ENCODE peak calls at places on chromosomes 7 and 10, in eight cellular contexts. D is aorta; Q is neuronal stem cell; N is SK-N-MC; A is stimulated activated naive CD4-positive, alpha-beta T cell; H is NCI-H1092 treated with DMSO at 0.1 percent for 48 hours; I is mesothelial cell of epicardium; L is SW 1271. F is an unnamed sample.

GRCh38 chr7:155460926-155461613 is 3.1 kb downstream of the EN2 start:
- DNase-seq in D (peak), Q (no peak), N (no peak), A (no peak), H (no peak), I (no peak), L (no peak), F (no peak)

GRCh38 chr7:22680482-22680901 is 46.5 kb upstream of the IL6 start:
- DNase-seq in D (no peak), Q (no peak), N (no peak), A (no peak), H (no peak), I (no peak), L (no peak), F (no peak)

GRCh38 chr7:1052031-1052818 is 7.9 kb downstream of the GPR146 start:
- DNase-seq in D (no peak), Q (no peak), N (no peak), A (no peak), H (no peak), I (no peak), L (no peak), F (no peak)

GRCh38 chr10:60235001-60235400 is 154.7 kb downstream of the ANK3 start:
- DNase-seq in D (no peak), Q (no peak), N (no peak), A (no peak), H (no peak), I (no peak), L (no peak), F (no peak)

GRCh38 chr10:3494131-3494878 is 290.7 kb downstream of the KLF6 start:
- DNase-seq in D (peak), Q (no peak), N (no peak), A (no peak), H (no peak), I (no peak), L (no peak), F (no peak)

GRCh38 chr7:152924238-152924637 is 164.7 kb downstream of the ACTR3B start:
- DNase-seq in D (no peak), Q (no peak), N (no peak), A (no peak), H (no peak), I (no peak), L (no peak), F (no peak)

GRCh38 chr7:604038-604883 is 84.6 kb upstream of the PDGFA start:
- DNase-seq in D (peak), Q (no peak), N (peak), A (peak), H (no peak), I (peak), L (no peak), F (no peak)

GRCh38 chr7:80847027-80847426 is 71.8 kb downstream of the SEMA3C start:
- DNase-seq in D (no peak), Q (no peak), N (no peak), A (no peak), H (no peak), I (no peak), L (no peak), F (no peak)

GRCh38 chr7:2107386-2108085 is 125.2 kb downstream of the MAD1L1 start:
- DNase-seq in D (no peak), Q (no peak), N (no peak), A (no peak), H (no peak), I (no peak), L (no peak), F (peak)

GRCh38 chr7:65477326-65477725 is 103.7 kb downstream of the ZNF92 start:
- DNase-seq in D (no peak), Q (no peak), N (no peak), A (no peak), H (peak), I (no peak), L (no peak), F (no peak)

GRCh38 chr7:117230276-117231046 is 92.4 kb downstream of the WNT2 start:
- DNase-seq in D (no peak), Q (no peak), N (no peak), A (no peak), H (no peak), I (no peak), L (no peak), F (no peak)

GRCh38 chr10:69340695-69341094 is 62.4 kb downstream of the HK1 start:
- DNase-seq in D (no peak), Q (no peak), N (no peak), A (no peak), H (no peak), I (no peak), L (no peak), F (no peak)

GRCh38 chr10:12051241-12051640 is 8.6 kb upstream of the UPF2 start:
- DNase-seq in D (no peak), Q (no peak), N (no peak), A (no peak), H (no peak), I (no peak), L (no peak), F (no peak)

GRCh38 chr10:97407211-97407951 is 6.2 kb upstream of the RRP12 start:
- DNase-seq in D (no peak), Q (peak), N (no peak), A (peak), H (peak), I (no peak), L (peak), F (peak)

GRCh38 chr7:155861480-155861868 is 49.2 kb upstream of the SHH start:
- DNase-seq in D (no peak), Q (no peak), N (no peak), A (no peak), H (no peak), I (no peak), L (no peak), F (no peak)

GRCh38 chr7:124813962-124814798 is 48.6 kb upstream of the GPR37 start:
- DNase-seq in D (no peak), Q (no peak), N (no peak), A (no peak), H (no peak), I (no peak), L (no peak), F (no peak)

GRCh38 chr10:83819609-83820008 is 319.7 kb upstream of the GHITM start:
- DNase-seq in D (no peak), Q (no peak), N (no peak), A (no peak), H (no peak), I (no peak), L (no peak), F (no peak)

GRCh38 chr7:132368246-132368900 is 207.9 kb downstream of the PLXNA4 start:
- DNase-seq in D (no peak), Q (no peak), N (no peak), A (no peak), H (peak), I (no peak), L (no peak), F (no peak)

GRCh38 chr10:114684085-114684821 is 26.2 kb upstream of the ABLIM1 start:
- DNase-seq in D (peak), Q (no peak), N (no peak), A (no peak), H (no peak), I (no peak), L (no peak), F (no peak)

GRCh38 chr10:113576853-113577252 is 24.0 kb downstream of the HABP2 start:
- DNase-seq in D (no peak), Q (peak), N (no peak), A (no peak), H (no peak), I (no peak), L (no peak), F (no peak)

GRCh38 chr7:465710-466400 is 53.8 kb downstream of the PDGFA start:
- DNase-seq in D (peak), Q (no peak), N (no peak), A (no peak), H (no peak), I (no peak), L (no peak), F (no peak)

GRCh38 chr10:102394801-102395676 is 466 bp upstream of the NFKB2 start:
- DNase-seq in D (peak), Q (peak), N (no peak), A (peak), H (peak), I (peak), L (peak), F (peak)

GRCh38 chr10:28954211-28954610 is 276.9 kb downstream of the BAMBI start:
- DNase-seq in D (no peak), Q (no peak), N (no peak), A (no peak), H (no peak), I (no peak), L (no peak), F (no peak)

GRCh38 chr10:33616921-33617320 is 282.5 kb upstream of the NRP1 start:
- DNase-seq in D (no peak), Q (no peak), N (no peak), A (no peak), H (no peak), I (no peak), L (no peak), F (no peak)

GRCh38 chr7:80185571-80185970 is 50.9 kb downstream of the GNAI1 start:
- DNase-seq in D (no peak), Q (no peak), N (peak), A (no peak), H (no peak), I (no peak), L (no peak), F (no peak)

GRCh38 chr7:107130487-107131220 is 38.1 kb upstream of the HBP1 start:
- DNase-seq in D (no peak), Q (no peak), N (no peak), A (no peak), H (no peak), I (no peak), L (no peak), F (no peak)

GRCh38 chr10:128017825-128018224 is 108.4 kb downstream of the MKI67 start:
- DNase-seq in D (peak), Q (no peak), N (no peak), A (no peak), H (no peak), I (no peak), L (no peak), F (no peak)

GRCh38 chr7:877312-878232 is 1.2 kb downstream of the GET4 start:
- DNase-seq in D (peak), Q (no peak), N (no peak), A (no peak), H (no peak), I (no peak), L (no peak), F (no peak)

GRCh38 chr10:110150981-110151380 is 56.4 kb upstream of the MXI1 start:
- DNase-seq in D (no peak), Q (no peak), N (no peak), A (no peak), H (no peak), I (no peak), L (no peak), F (peak)

GRCh38 chr10:25966846-25967245 is 32.8 kb downstream of the MYO3A start:
- DNase-seq in D (no peak), Q (no peak), N (no peak), A (no peak), H (no peak), I (no peak), L (no peak), F (peak)

GRCh38 chr10:127398140-127398966 is 150.8 kb upstream of the NPS start:
- DNase-seq in D (no peak), Q (peak), N (no peak), A (no peak), H (no peak), I (no peak), L (no peak), F (peak)

GRCh38 chr10:49138361-49138891 is 4.6 kb upstream of the FAM170B start:
- DNase-seq in D (no peak), Q (no peak), N (no peak), A (no peak), H (no peak), I (no peak), L (no peak), F (no peak)

GRCh38 chr7:46486264-46487206 is 565.5 kb upstream of the IGFBP3 start:
- DNase-seq in D (peak), Q (no peak), N (no peak), A (no peak), H (no peak), I (no peak), L (no peak), F (no peak)

GRCh38 chr7:153193144-153193595 is 433.6 kb downstream of the ACTR3B start:
- DNase-seq in D (no peak), Q (peak), N (no peak), A (no peak), H (peak), I (no peak), L (no peak), F (peak)

GRCh38 chr10:89706011-89706410 is 4.6 kb downstream of the KIF20B start:
- DNase-seq in D (no peak), Q (no peak), N (no peak), A (no peak), H (no peak), I (no peak), L (no peak), F (no peak)

GRCh38 chr10:62903828-62904227 is 87.7 kb upstream of the EGR2 start:
- DNase-seq in D (no peak), Q (no peak), N (no peak), A (no peak), H (no peak), I (no peak), L (no peak), F (no peak)

GRCh38 chr7:129664029-129665012 is 52.8 kb downstream of the NRF1 start:
- DNase-seq in D (no peak), Q (no peak), N (peak), A (no peak), H (peak), I (no peak), L (peak), F (peak)

GRCh38 chr7:26553128-26553527 is 261.5 kb downstream of the SNX10 start:
- DNase-seq in D (no peak), Q (no peak), N (no peak), A (no peak), H (no peak), I (no peak), L (no peak), F (no peak)